ENCODE peak calls at places on chromosome 5, in five cellular contexts. One of them, this sample, is unnamed.

GRCh38 chr5:16502866-16503265 is 37.3 kb upstream of the ZNF622 start:
- DNase-seq in upper lobe of left lung: no peak
- DNase-seq in A549: peak; percentile 24
- DNase-seq in Peyer's patch: no peak
- DNase-seq in tibial artery: no peak
- DNase-seq in this sample: no peak

GRCh38 chr5:95728494-95729114 is 2.5 kb upstream of the RHOBTB3 start:
- DNase-seq in tibial artery: no peak
- DNase-seq in upper lobe of left lung: no peak
- DNase-seq in Peyer's patch: no peak
- DNase-seq in A549: no peak
- DNase-seq in this sample: no peak

GRCh38 chr5:175223336-175223735 is 220.6 kb downstream of the DRD1 start:
- DNase-seq in tibial artery: no peak
- DNase-seq in upper lobe of left lung: no peak
- DNase-seq in A549: no peak
- DNase-seq in Peyer's patch: no peak
- DNase-seq in this sample: no peak

GRCh38 chr5:146291421-146292074 is 47.1 kb upstream of the POU4F3 start:
- DNase-seq in upper lobe of left lung: no peak
- DNase-seq in Peyer's patch: no peak
- DNase-seq in tibial artery: no peak
- DNase-seq in A549: peak; percentile 54
- DNase-seq in this sample: no peak

GRCh38 chr5:65830856-65831255 is 95.5 kb upstream of the ERBIN start:
- DNase-seq in A549: no peak
- DNase-seq in upper lobe of left lung: no peak
- DNase-seq in tibial artery: no peak
- DNase-seq in Peyer's patch: no peak
- DNase-seq in this sample: no peak

GRCh38 chr5:179986328-179986727 is 78.6 kb upstream of the TBC1D9B start:
- DNase-seq in Peyer's patch: no peak
- DNase-seq in A549: peak; percentile 21
- DNase-seq in upper lobe of left lung: no peak
- DNase-seq in tibial artery: no peak
- DNase-seq in this sample: no peak

GRCh38 chr5:81856948-81857928 is 106.3 kb upstream of the SSBP2 start:
- DNase-seq in A549: peak; percentile 39
- DNase-seq in tibial artery: peak; percentile 83
- DNase-seq in Peyer's patch: no peak
- DNase-seq in upper lobe of left lung: peak; percentile 82
- DNase-seq in this sample: no peak

GRCh38 chr5:177336603-177337494 is 14.6 kb downstream of the LMAN2 start:
- DNase-seq in tibial artery: no peak
- DNase-seq in upper lobe of left lung: no peak
- DNase-seq in Peyer's patch: no peak
- DNase-seq in A549: no peak
- DNase-seq in this sample: no peak

GRCh38 chr5:34736445-34737119 is 80.5 kb downstream of the RAI14 start:
- DNase-seq in upper lobe of left lung: no peak
- DNase-seq in A549: peak; percentile 45
- DNase-seq in Peyer's patch: no peak
- DNase-seq in tibial artery: no peak
- DNase-seq in this sample: no peak

GRCh38 chr5:153937661-153938060 is 101.0 kb downstream of the FAM114A2 start:
- DNase-seq in Peyer's patch: no peak
- DNase-seq in A549: no peak
- DNase-seq in tibial artery: no peak
- DNase-seq in upper lobe of left lung: no peak
- DNase-seq in this sample: no peak

GRCh38 chr5:176916337-176916736 is 17.2 kb upstream of the HK3 start:
- DNase-seq in tibial artery: no peak
- DNase-seq in upper lobe of left lung: no peak
- DNase-seq in Peyer's patch: no peak
- DNase-seq in A549: no peak
- DNase-seq in this sample: no peak

GRCh38 chr5:77638763-77639451 is 394 bp upstream of the OTP start:
- DNase-seq in tibial artery: no peak
- DNase-seq in A549: peak; percentile 5
- DNase-seq in upper lobe of left lung: no peak
- DNase-seq in Peyer's patch: no peak
- DNase-seq in this sample: no peak

GRCh38 chr5:38347896-38348295 is 89.5 kb downstream of the EGFLAM start:
- DNase-seq in upper lobe of left lung: no peak
- DNase-seq in Peyer's patch: no peak
- DNase-seq in tibial artery: no peak
- DNase-seq in A549: no peak
- DNase-seq in this sample: no peak

GRCh38 chr5:175920506-175920865 is 47.6 kb downstream of the THOC3 start:
- DNase-seq in tibial artery: no peak
- DNase-seq in Peyer's patch: no peak
- DNase-seq in A549: no peak
- DNase-seq in upper lobe of left lung: no peak
- DNase-seq in this sample: no peak

GRCh38 chr5:88236866-88237642 is 31.6 kb downstream of the TMEM161B start:
- DNase-seq in A549: no peak
- DNase-seq in upper lobe of left lung: no peak
- DNase-seq in Peyer's patch: no peak
- DNase-seq in tibial artery: no peak
- DNase-seq in this sample: no peak

GRCh38 chr5:62460578-62460983 is 48.0 kb downstream of the IPO11 start:
- DNase-seq in Peyer's patch: no peak
- DNase-seq in A549: peak; percentile 51
- DNase-seq in tibial artery: no peak
- DNase-seq in upper lobe of left lung: no peak
- DNase-seq in this sample: no peak

GRCh38 chr5:45279109-45279508 is 417.1 kb downstream of the HCN1 start:
- DNase-seq in tibial artery: no peak
- DNase-seq in A549: no peak
- DNase-seq in Peyer's patch: no peak
- DNase-seq in upper lobe of left lung: no peak
- DNase-seq in this sample: no peak

GRCh38 chr5:68802430-68802829 is 291.4 kb upstream of the SLC30A5 start:
- DNase-seq in Peyer's patch: no peak
- DNase-seq in upper lobe of left lung: no peak
- DNase-seq in A549: no peak
- DNase-seq in tibial artery: no peak
- DNase-seq in this sample: no peak

DNA sequence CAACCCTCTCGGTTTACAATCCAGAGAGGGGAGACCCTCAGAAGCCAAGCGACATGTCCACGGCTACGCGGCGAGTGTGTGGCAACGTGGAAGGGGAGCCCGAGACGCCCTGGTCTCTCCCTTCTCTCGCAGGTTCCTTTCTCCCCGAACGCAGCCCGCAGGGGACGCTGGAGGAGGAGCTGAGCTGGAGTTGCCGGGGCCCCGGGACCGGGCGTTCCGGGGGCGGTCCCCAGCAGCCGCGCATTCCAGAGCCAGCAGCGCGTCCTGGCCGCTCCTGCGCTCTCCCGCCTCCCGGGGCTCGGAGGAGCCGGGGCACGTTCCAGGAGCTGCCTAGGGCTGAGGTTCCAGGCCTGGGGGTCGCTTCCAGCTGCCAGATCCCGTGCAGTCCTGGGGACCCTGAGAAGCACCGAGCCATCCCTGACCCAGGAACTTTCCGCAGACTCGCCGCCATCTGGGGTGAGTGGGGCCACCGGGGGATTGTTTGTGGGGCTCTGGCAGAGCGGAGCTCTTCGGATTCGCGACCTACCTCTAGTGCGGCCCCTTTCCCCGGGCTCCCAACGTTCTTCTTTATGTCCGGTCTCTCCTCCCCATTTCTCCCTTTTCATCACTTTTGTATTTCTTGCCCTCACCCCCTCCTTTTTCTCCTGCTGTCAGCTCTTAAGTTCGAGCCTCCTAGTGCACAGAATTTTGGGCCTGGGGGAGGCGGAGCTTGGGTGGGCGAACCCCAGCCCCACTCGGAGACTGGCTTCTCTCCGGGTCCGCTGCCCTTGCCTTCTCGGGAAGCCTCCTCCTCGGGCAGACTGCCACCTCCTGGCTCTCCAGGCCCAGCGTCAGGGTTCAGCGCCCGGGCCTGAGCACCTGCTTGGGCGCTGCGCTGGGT is at the start of gene SMIM3:
- DNase-seq in upper lobe of left lung: peak; percentile 94
- DNase-seq in Peyer's patch: peak; percentile 59
- DNase-seq in A549: peak; percentile 55
- DNase-seq in tibial artery: peak; percentile 94
- DNase-seq in this sample: no peak
- TF ChIP-seq CTCF in upper lobe of left lung: peak; percentile 18
- TF ChIP-seq CTCF in Peyer's patch: peak; percentile 57
- TF ChIP-seq CTCF in A549: peak; percentile 54
- TF ChIP-seq CTCF in tibial artery: peak; percentile 35
- TF ChIP-seq CTCF in this sample: no peak

DNA sequence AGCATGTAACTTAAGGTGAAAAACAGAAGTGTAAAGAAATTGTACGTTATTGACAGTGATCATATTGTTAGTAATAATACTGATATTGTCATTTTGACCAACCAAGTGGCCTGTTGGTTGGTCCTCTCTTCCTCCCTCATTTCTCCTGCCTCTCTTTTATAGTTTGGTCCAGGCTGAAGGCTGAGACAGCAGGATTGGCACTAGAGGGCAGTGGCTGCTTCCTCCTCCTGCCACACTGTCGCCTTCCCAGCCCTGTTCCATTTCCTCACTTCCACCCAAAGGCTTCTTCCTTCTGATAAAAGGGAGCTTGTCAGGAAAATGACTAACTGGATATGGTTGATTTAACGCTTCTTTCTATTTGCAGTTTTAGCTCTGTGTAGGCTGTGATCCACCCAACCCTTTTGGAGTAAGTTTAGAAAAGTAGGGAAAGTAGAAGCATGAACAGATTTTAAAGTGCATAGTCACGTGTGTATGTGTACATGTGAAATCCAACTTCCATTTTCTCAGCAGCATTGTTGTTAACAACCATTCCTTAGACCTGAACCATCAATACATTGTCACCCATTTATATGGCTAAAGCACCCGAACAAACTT is 35.6 kb downstream of the PTCD2 start:
- DNase-seq in upper lobe of left lung: no peak
- DNase-seq in Peyer's patch: no peak
- DNase-seq in tibial artery: peak; percentile 69
- DNase-seq in A549: peak; percentile 50
- DNase-seq in this sample: no peak
- TF ChIP-seq CTCF in upper lobe of left lung: no peak
- TF ChIP-seq CTCF in Peyer's patch: peak; percentile 4
- TF ChIP-seq CTCF in tibial artery: peak; percentile 54
- TF ChIP-seq CTCF in A549: peak; percentile 60
- TF ChIP-seq CTCF in this sample: no peak

DNA sequence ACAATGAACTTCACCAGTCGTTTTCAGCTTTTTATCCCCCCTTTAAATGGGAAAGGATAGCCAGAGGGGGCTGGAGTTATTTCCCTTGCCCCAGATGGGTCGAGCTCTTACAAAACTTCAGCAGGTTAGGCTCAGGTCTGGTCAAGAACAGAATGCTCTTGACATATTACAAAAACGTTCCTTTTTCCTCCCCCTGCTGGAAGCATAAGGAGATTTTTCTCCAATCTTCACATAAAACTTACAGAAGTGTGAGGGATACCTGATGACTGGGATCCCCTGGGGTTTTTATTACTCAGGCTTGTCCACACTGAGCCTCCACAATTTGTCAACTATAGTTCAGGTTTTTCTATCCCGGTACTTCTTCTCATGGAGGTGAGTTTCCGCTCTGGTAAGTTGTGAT is 60.8 kb downstream of the CSF2 start:
- DNase-seq in Peyer's patch: no peak
- DNase-seq in upper lobe of left lung: no peak
- DNase-seq in tibial artery: no peak
- DNase-seq in A549: peak; percentile 24
- DNase-seq in this sample: no peak
- TF ChIP-seq CTCF in Peyer's patch: peak; percentile 32
- TF ChIP-seq CTCF in upper lobe of left lung: no peak
- TF ChIP-seq CTCF in tibial artery: no peak
- TF ChIP-seq CTCF in A549: peak; percentile 38
- TF ChIP-seq CTCF in this sample: no peak

GRCh38 chr5:43750809-43751208 is 147.8 kb downstream of the NNT start:
- DNase-seq in upper lobe of left lung: no peak
- DNase-seq in Peyer's patch: no peak
- DNase-seq in A549: no peak
- DNase-seq in tibial artery: no peak
- DNase-seq in this sample: no peak

DNA sequence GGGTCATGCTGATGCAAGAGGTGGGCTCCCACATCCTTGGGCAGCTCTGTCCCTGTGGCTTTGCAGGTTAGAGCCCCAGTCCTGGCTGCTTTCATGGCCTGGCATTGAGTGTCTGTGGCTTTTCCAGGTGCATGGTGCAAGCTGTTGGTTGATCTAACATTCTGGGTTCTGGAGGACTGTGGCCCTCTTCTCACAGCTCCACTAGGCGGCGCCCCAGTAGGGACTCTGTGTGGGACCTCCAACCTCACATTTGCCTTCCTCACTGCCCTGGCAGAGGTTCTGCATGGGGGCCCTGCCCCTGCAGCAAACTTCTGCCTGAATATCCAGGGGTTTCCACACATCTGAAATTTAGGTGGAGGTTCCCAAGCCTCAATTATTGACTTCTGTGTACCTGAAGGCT is 150.1 kb downstream of the NNT start:
- DNase-seq in Peyer's patch: no peak
- DNase-seq in upper lobe of left lung: no peak
- DNase-seq in A549: no peak
- DNase-seq in tibial artery: peak; percentile 35
- DNase-seq in this sample: no peak
- TF ChIP-seq CTCF in Peyer's patch: no peak
- TF ChIP-seq CTCF in upper lobe of left lung: no peak
- TF ChIP-seq CTCF in A549: no peak
- TF ChIP-seq CTCF in tibial artery: no peak
- TF ChIP-seq CTCF in this sample: no peak

GRCh38 chr5:124902097-124902821 is 155.8 kb upstream of the ZNF608 start:
- DNase-seq in upper lobe of left lung: no peak
- DNase-seq in A549: no peak
- DNase-seq in tibial artery: no peak
- DNase-seq in Peyer's patch: peak; percentile 72
- DNase-seq in this sample: peak; percentile 37
- TF ChIP-seq CTCF in upper lobe of left lung: no peak
- TF ChIP-seq CTCF in A549: no peak
- TF ChIP-seq CTCF in tibial artery: no peak
- TF ChIP-seq CTCF in Peyer's patch: no peak
- TF ChIP-seq CTCF in this sample: no peak

GRCh38 chr5:32030686-32031478 is 143.2 kb downstream of the GOLPH3 start:
- DNase-seq in A549: no peak
- DNase-seq in Peyer's patch: no peak
- DNase-seq in tibial artery: no peak
- DNase-seq in upper lobe of left lung: no peak
- DNase-seq in this sample: no peak
- TF ChIP-seq CTCF in A549: no peak
- TF ChIP-seq CTCF in Peyer's patch: no peak
- TF ChIP-seq CTCF in tibial artery: no peak
- TF ChIP-seq CTCF in upper lobe of left lung: no peak
- TF ChIP-seq CTCF in this sample: no peak